ENCODE peak calls at places on chromosomes 7 and 10, in ten cellular contexts. One of them, this sample, is unnamed.

GRCh38 chr7:28629216-28629848 is 217.0 kb downstream of the CREB5 start:
- DNase-seq in Peyer's patch: peak
- DNase-seq in right cardiac atrium: peak
- DNase-seq in caudate nucleus: no peak
- DNase-seq in spleen: no peak
- DNase-seq in heart left ventricle: no peak
- DNase-seq in breast epithelium: no peak
- DNase-seq in K562: no peak
- DNase-seq in tibial nerve: no peak
- DNase-seq in psoas muscle: peak
- DNase-seq in this sample: no peak

GRCh38 chr10:48990226-48990625 is 50.6 kb upstream of the LRRC18 start:
- DNase-seq in Peyer's patch: no peak
- DNase-seq in right cardiac atrium: no peak
- DNase-seq in caudate nucleus: no peak
- DNase-seq in spleen: no peak
- DNase-seq in heart left ventricle: no peak
- DNase-seq in breast epithelium: no peak
- DNase-seq in K562: no peak
- DNase-seq in tibial nerve: no peak
- DNase-seq in psoas muscle: no peak
- DNase-seq in this sample: no peak

GRCh38 chr7:101950450-101951119 is 133.2 kb downstream of the CUX1 start:
- DNase-seq in Peyer's patch: no peak
- DNase-seq in right cardiac atrium: no peak
- DNase-seq in caudate nucleus: no peak
- DNase-seq in spleen: no peak
- DNase-seq in heart left ventricle: no peak
- DNase-seq in breast epithelium: no peak
- DNase-seq in K562: no peak
- DNase-seq in tibial nerve: no peak
- DNase-seq in psoas muscle: no peak
- DNase-seq in this sample: no peak

GRCh38 chr7:93651603-93652159 is 77.2 kb upstream of the CALCR start:
- DNase-seq in Peyer's patch: no peak
- DNase-seq in right cardiac atrium: no peak
- DNase-seq in caudate nucleus: no peak
- DNase-seq in spleen: no peak
- DNase-seq in heart left ventricle: no peak
- DNase-seq in breast epithelium: no peak
- DNase-seq in K562: peak
- DNase-seq in tibial nerve: no peak
- DNase-seq in psoas muscle: no peak
- DNase-seq in this sample: no peak

GRCh38 chr10:58217612-58218011 is 50.1 kb downstream of the IPMK start:
- DNase-seq in Peyer's patch: no peak
- DNase-seq in right cardiac atrium: no peak
- DNase-seq in caudate nucleus: no peak
- DNase-seq in spleen: no peak
- DNase-seq in heart left ventricle: no peak
- DNase-seq in breast epithelium: no peak
- DNase-seq in K562: no peak
- DNase-seq in tibial nerve: no peak
- DNase-seq in psoas muscle: no peak
- DNase-seq in this sample: no peak

GRCh38 chr7:134778941-134779740 is at the start of gene CALD1:
- DNase-seq in Peyer's patch: peak
- DNase-seq in right cardiac atrium: peak
- DNase-seq in caudate nucleus: peak
- DNase-seq in spleen: no peak
- DNase-seq in heart left ventricle: peak
- DNase-seq in breast epithelium: peak
- DNase-seq in K562: no peak
- DNase-seq in tibial nerve: peak
- DNase-seq in psoas muscle: peak
- DNase-seq in this sample: peak

GRCh38 chr7:80785961-80786360 is 132.9 kb downstream of the SEMA3C start:
- DNase-seq in Peyer's patch: no peak
- DNase-seq in right cardiac atrium: no peak
- DNase-seq in caudate nucleus: no peak
- DNase-seq in spleen: no peak
- DNase-seq in heart left ventricle: no peak
- DNase-seq in breast epithelium: no peak
- DNase-seq in K562: no peak
- DNase-seq in tibial nerve: no peak
- DNase-seq in psoas muscle: no peak
- DNase-seq in this sample: no peak

GRCh38 chr10:34769941-34770340 is 45.2 kb downstream of the PARD3 start:
- DNase-seq in Peyer's patch: no peak
- DNase-seq in right cardiac atrium: no peak
- DNase-seq in caudate nucleus: no peak
- DNase-seq in spleen: no peak
- DNase-seq in heart left ventricle: no peak
- DNase-seq in breast epithelium: no peak
- DNase-seq in K562: peak
- DNase-seq in tibial nerve: no peak
- DNase-seq in psoas muscle: no peak
- DNase-seq in this sample: no peak

GRCh38 chr7:136877990-136878389 is 9.5 kb downstream of the CHRM2 start:
- DNase-seq in Peyer's patch: no peak
- DNase-seq in right cardiac atrium: no peak
- DNase-seq in caudate nucleus: no peak
- DNase-seq in spleen: no peak
- DNase-seq in heart left ventricle: no peak
- DNase-seq in breast epithelium: no peak
- DNase-seq in K562: no peak
- DNase-seq in tibial nerve: no peak
- DNase-seq in psoas muscle: no peak
- DNase-seq in this sample: no peak

GRCh38 chr10:70564901-70565351 is 37.6 kb downstream of the PRF1 start:
- DNase-seq in Peyer's patch: no peak
- DNase-seq in right cardiac atrium: no peak
- DNase-seq in caudate nucleus: no peak
- DNase-seq in spleen: no peak
- DNase-seq in heart left ventricle: no peak
- DNase-seq in breast epithelium: no peak
- DNase-seq in K562: no peak
- DNase-seq in tibial nerve: no peak
- DNase-seq in psoas muscle: no peak
- DNase-seq in this sample: no peak

DNA sequence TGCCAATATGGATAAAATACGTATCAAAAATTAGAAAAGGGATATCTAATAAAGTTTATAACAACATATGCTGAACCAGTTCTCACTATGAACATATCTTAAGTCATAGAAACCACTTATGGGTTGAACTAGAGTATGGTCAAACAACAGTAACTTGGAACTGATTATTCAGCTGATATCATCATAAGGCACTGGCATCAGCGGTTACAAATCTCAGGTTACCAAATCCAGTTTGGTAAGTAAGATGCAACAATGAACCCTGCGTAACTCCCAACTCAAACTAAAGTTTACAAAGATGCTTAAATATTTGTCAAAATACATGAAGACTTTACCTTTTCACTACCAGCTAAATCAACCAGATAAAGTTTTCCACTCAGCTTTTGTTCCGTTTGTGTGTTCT is 19.3 kb downstream of the KIF5B start:
- DNase-seq in Peyer's patch: no peak
- DNase-seq in right cardiac atrium: no peak
- DNase-seq in caudate nucleus: no peak
- DNase-seq in spleen: no peak
- DNase-seq in heart left ventricle: no peak
- DNase-seq in breast epithelium: no peak
- DNase-seq in K562: no peak
- DNase-seq in tibial nerve: no peak
- DNase-seq in psoas muscle: no peak
- DNase-seq in this sample: no peak
- H3K27ac ChIP-seq in Peyer's patch: no peak
- H3K27ac ChIP-seq in right cardiac atrium: no peak
- H3K27ac ChIP-seq in caudate nucleus: no peak
- H3K27ac ChIP-seq in spleen: peak
- H3K27ac ChIP-seq in heart left ventricle: no peak
- H3K27ac ChIP-seq in breast epithelium: no peak
- H3K27ac ChIP-seq in K562: no peak
- H3K27ac ChIP-seq in tibial nerve: no peak
- H3K27ac ChIP-seq in psoas muscle: no peak
- H3K27ac ChIP-seq in this sample: no peak

GRCh38 chr7:50268223-50268622 is 36.3 kb upstream of the IKZF1 start:
- DNase-seq in Peyer's patch: no peak
- DNase-seq in right cardiac atrium: no peak
- DNase-seq in caudate nucleus: no peak
- DNase-seq in spleen: no peak
- DNase-seq in heart left ventricle: no peak
- DNase-seq in breast epithelium: no peak
- DNase-seq in K562: no peak
- DNase-seq in tibial nerve: no peak
- DNase-seq in psoas muscle: no peak
- DNase-seq in this sample: no peak
- H3K27ac ChIP-seq in Peyer's patch: peak
- H3K27ac ChIP-seq in right cardiac atrium: no peak
- H3K27ac ChIP-seq in caudate nucleus: no peak
- H3K27ac ChIP-seq in spleen: peak
- H3K27ac ChIP-seq in heart left ventricle: no peak
- H3K27ac ChIP-seq in breast epithelium: no peak
- H3K27ac ChIP-seq in K562: no peak
- H3K27ac ChIP-seq in tibial nerve: no peak
- H3K27ac ChIP-seq in psoas muscle: no peak
- H3K27ac ChIP-seq in this sample: no peak

DNA sequence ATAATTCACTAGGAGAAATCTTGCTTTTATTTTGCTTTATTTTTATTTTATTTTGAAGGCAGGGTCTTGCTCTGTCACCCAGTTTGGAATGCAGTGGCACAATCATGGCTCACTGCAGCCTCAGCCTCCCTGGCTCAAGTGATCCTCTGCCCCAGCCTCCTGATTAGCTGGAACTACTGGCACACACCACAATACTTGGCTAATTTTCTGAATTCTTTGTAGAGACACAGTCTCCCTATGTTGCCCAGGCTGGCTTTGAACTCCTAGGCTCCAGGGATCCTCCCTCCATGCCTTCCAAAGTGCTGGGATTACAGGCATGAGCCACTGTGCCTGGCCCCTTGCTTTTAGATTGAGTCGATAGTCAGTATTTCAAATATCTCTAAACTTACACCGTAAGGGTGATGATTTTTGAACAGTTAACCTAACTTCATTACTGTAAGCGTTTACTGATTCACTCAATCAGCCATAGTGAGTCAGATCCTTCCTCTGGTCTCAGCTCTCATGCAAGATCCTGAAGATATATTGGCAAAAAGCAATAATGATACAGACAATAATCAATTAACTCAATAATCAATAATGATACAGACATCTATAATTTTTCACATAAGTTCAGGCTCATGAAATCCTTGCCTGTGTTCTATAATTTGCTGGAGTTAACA is 239.5 kb downstream of the KIAA1217 start:
- DNase-seq in Peyer's patch: no peak
- DNase-seq in right cardiac atrium: no peak
- DNase-seq in caudate nucleus: no peak
- DNase-seq in spleen: no peak
- DNase-seq in heart left ventricle: no peak
- DNase-seq in breast epithelium: no peak
- DNase-seq in K562: no peak
- DNase-seq in tibial nerve: no peak
- DNase-seq in psoas muscle: no peak
- DNase-seq in this sample: no peak
- H3K27ac ChIP-seq in Peyer's patch: no peak
- H3K27ac ChIP-seq in right cardiac atrium: no peak
- H3K27ac ChIP-seq in caudate nucleus: no peak
- H3K27ac ChIP-seq in spleen: peak
- H3K27ac ChIP-seq in heart left ventricle: peak
- H3K27ac ChIP-seq in breast epithelium: peak
- H3K27ac ChIP-seq in K562: no peak
- H3K27ac ChIP-seq in tibial nerve: peak
- H3K27ac ChIP-seq in psoas muscle: peak
- H3K27ac ChIP-seq in this sample: no peak

GRCh38 chr7:21722371-21722770 is 179.5 kb downstream of the DNAH11 start:
- DNase-seq in Peyer's patch: no peak
- DNase-seq in right cardiac atrium: no peak
- DNase-seq in caudate nucleus: no peak
- DNase-seq in spleen: no peak
- DNase-seq in heart left ventricle: no peak
- DNase-seq in breast epithelium: no peak
- DNase-seq in K562: peak
- DNase-seq in tibial nerve: no peak
- DNase-seq in psoas muscle: no peak
- DNase-seq in this sample: no peak
- H3K27ac ChIP-seq in Peyer's patch: no peak
- H3K27ac ChIP-seq in right cardiac atrium: no peak
- H3K27ac ChIP-seq in caudate nucleus: no peak
- H3K27ac ChIP-seq in spleen: no peak
- H3K27ac ChIP-seq in heart left ventricle: no peak
- H3K27ac ChIP-seq in breast epithelium: no peak
- H3K27ac ChIP-seq in K562: no peak
- H3K27ac ChIP-seq in tibial nerve: no peak
- H3K27ac ChIP-seq in psoas muscle: no peak
- H3K27ac ChIP-seq in this sample: no peak